ENCODE peak calls at places on chromosomes 16 and 17, in four cellular contexts. Q, G, I and Y are unnamed samples.

GRCh38 chr17:28397275-28397674 is 8.7 kb downstream of the SLC46A1 start:
- DNase-seq in Q (no peak), G (no peak), I (no peak), Y (no peak)

GRCh38 chr17:10121971-10122707 is 76.3 kb downstream of the GAS7 start:
- DNase-seq in Q (no peak), G (peak), I (no peak), Y (no peak)

GRCh38 chr16:82481455-82481854 is 145.3 kb upstream of the CDH13 start:
- DNase-seq in Q (no peak), G (no peak), I (no peak), Y (no peak)

GRCh38 chr17:9218068-9218635 is 196.8 kb downstream of the NTN1 start:
- DNase-seq in Q (no peak), G (no peak), I (no peak), Y (no peak)

GRCh38 chr17:57480438-57481196 is 224.3 kb downstream of the MSI2 start:
- DNase-seq in Q (no peak), G (no peak), I (peak), Y (no peak)

GRCh38 chr17:73165616-73166404 is 1.0 kb downstream of the SSTR2 start:
- DNase-seq in Q (no peak), G (no peak), I (no peak), Y (peak)

GRCh38 chr17:4147751-4148310 is 4.8 kb downstream of the CYB5D2 start:
- DNase-seq in Q (no peak), G (no peak), I (no peak), Y (no peak)

GRCh38 chr16:4381072-4381934 is 9.7 kb downstream of the VASN start:
- DNase-seq in Q (peak), G (no peak), I (no peak), Y (no peak)

GRCh38 chr17:65984299-65984698 is 207.6 kb downstream of the CEP112 start:
- DNase-seq in Q (no peak), G (no peak), I (no peak), Y (no peak)

GRCh38 chr16:27112093-27112811 is 45.5 kb downstream of the C16orf82 start:
- DNase-seq in Q (no peak), G (no peak), I (no peak), Y (no peak)

GRCh38 chr17:70674061-70674460 is 504.7 kb downstream of the KCNJ2 start:
- DNase-seq in Q (no peak), G (no peak), I (no peak), Y (no peak)

GRCh38 chr17:28405632-28406477 is at the start of gene SLC46A1:
- DNase-seq in Q (peak), G (no peak), I (peak), Y (peak)

GRCh38 chr17:50144845-50145531 is 5.5 kb downstream of the PPP1R9B start:
- DNase-seq in Q (no peak), G (no peak), I (no peak), Y (no peak)
- TF ChIP-seq MAX in Q (no peak), G (no peak), I (no peak), Y (no peak)

DNA sequence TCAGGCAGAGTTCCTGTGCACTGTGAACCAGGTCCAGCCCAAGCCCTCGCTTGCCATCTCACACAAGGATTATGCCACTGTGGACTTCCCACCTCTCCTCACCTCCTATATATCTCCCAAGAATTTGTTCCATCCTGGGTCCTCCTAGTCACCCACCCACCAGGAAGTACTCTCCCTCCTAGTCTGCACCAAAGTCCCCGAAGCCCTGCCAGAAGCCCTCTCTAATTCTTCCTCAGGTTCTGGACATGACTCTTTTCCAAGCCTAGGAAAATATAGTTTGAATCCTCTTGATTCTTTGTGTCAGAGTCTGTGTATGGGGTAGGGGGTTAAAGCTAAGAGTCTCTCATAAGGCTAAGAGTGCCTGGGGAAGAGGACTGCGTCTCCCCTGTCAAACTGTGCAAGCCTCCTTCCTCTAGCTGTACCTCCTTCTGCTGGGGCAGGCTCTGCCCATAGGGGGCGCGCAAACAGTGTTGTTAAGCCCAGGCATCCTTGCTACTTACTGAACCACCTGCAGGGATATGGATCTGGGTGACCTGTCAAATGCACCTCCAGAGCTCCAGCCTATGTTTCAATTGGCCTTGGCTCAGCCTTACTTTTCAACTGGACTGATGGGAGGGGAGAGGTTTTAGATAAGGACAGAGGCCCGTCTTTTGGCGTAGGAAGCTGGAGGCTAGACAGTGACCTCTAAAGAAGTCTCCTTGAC is 16.6 kb upstream of the DLX4 start:
- DNase-seq in Q (peak), G (no peak), I (peak), Y (peak)
- TF ChIP-seq TCF7 in Q (no peak), G (no peak), I (no peak), Y (no peak)

GRCh38 chr16:2296662-2297505 is 29.0 kb upstream of the RNPS1 start:
- DNase-seq in Q (peak), G (no peak), I (peak), Y (peak)
- TF ChIP-seq MAX in Q (no peak), G (no peak), I (no peak), Y (peak)

GRCh38 chr16:79146-80054 is 1.4 kb downstream of the MPG start:
- DNase-seq in Q (no peak), G (no peak), I (no peak), Y (no peak)
- TF ChIP-seq TCF7 in Q (no peak), G (no peak), I (no peak), Y (no peak)

DNA sequence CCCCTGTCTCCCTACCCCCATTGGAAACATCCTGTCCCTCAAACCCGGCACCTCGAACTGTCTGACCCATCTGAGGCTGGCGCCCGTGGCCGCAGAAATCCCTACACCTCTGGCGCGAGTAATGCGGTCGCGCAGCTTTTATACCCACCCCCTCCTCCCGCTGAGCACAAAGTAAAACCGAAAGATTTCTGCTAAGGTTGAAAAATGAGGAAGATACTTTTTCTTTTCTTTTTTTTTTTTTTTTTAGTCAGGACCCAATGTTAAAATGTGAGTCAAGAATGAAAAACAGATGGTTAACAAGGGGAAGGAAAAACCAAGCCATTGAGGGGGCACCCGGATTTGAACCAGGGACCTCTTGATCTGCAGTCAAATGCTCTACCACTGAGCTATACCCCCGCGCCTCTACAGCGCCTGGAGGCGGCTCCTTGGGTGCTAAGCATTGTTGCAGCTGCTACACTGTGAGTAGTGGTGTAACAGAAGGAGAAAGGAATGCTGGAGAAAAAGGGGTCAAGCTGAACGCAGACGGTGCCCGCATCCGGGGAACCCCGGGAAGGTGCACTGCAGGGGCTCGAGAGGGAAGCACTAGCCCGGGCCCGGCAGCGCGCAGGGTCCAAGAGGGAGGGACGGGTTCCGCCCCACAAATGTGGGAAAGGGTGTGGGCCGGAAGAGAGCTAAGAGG is 751 bp upstream of the LASP1 start:
- DNase-seq in Q (peak), G (peak), I (peak), Y (peak)
- TF ChIP-seq MAX in Q (peak), G (no peak), I (peak), Y (no peak)

GRCh38 chr16:49755291-49755611 is 100.7 kb downstream of the ZNF423 start:
- DNase-seq in Q (peak), G (no peak), I (no peak), Y (no peak)
- TF ChIP-seq TCF7 in Q (no peak), G (no peak), I (no peak), Y (no peak)

DNA sequence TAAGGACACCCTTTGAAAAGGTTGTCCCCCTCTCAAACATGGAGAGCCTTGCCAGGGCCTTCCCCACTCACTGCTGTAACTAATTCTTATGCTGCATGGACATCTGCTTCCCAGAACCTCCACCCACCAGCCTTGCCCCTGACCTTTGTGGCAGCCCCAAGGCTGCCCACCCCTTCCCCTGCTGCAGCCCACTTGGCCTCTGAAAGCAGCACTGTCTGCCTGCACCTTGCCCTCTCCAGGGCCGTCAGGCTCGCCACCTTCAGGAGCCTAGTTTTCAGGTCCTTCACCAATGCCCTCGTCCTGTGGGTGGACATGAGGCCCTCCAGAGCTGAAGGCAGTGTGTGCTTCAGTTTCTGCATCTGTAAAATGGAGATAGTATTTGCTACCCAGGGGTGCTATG is 2.7 kb upstream of the CORO1A start:
- DNase-seq in Q (no peak), G (no peak), I (no peak), Y (no peak)
- TF ChIP-seq MAX in Q (no peak), G (no peak), I (peak), Y (no peak)

GRCh38 chr16:89367538-89368059 is 122.8 kb downstream of the ANKRD11 start:
- DNase-seq in Q (no peak), G (no peak), I (no peak), Y (no peak)

GRCh38 chr16:89368604-89369249 is 121.6 kb downstream of the ANKRD11 start:
- DNase-seq in Q (no peak), G (no peak), I (no peak), Y (no peak)

GRCh38 chr16:89370601-89371000 is 119.8 kb downstream of the ANKRD11 start:
- DNase-seq in Q (no peak), G (no peak), I (no peak), Y (no peak)

GRCh38 chr16:89370081-89370511 is 120.3 kb downstream of the ANKRD11 start:
- DNase-seq in Q (no peak), G (no peak), I (no peak), Y (no peak)

GRCh38 chr16:89369266-89369895 is 121.0 kb downstream of the ANKRD11 start:
- DNase-seq in Q (no peak), G (no peak), I (no peak), Y (no peak)
- TF ChIP-seq TCF7 in Q (no peak), G (no peak), I (no peak), Y (no peak)

GRCh38 chr17:78341559-78342437 is 18.1 kb downstream of the SOCS3 start:
- DNase-seq in Q (peak), G (no peak), I (no peak), Y (peak)

GRCh38 chr17:78340183-78340955 is 19.5 kb downstream of the SOCS3 start:
- DNase-seq in Q (no peak), G (no peak), I (no peak), Y (no peak)

GRCh38 chr17:78338860-78339259 is 21.0 kb downstream of the SOCS3 start:
- DNase-seq in Q (no peak), G (no peak), I (no peak), Y (no peak)

GRCh38 chr17:78335176-78335575 is 24.7 kb downstream of the SOCS3 start:
- DNase-seq in Q (no peak), G (no peak), I (no peak), Y (no peak)

DNA sequence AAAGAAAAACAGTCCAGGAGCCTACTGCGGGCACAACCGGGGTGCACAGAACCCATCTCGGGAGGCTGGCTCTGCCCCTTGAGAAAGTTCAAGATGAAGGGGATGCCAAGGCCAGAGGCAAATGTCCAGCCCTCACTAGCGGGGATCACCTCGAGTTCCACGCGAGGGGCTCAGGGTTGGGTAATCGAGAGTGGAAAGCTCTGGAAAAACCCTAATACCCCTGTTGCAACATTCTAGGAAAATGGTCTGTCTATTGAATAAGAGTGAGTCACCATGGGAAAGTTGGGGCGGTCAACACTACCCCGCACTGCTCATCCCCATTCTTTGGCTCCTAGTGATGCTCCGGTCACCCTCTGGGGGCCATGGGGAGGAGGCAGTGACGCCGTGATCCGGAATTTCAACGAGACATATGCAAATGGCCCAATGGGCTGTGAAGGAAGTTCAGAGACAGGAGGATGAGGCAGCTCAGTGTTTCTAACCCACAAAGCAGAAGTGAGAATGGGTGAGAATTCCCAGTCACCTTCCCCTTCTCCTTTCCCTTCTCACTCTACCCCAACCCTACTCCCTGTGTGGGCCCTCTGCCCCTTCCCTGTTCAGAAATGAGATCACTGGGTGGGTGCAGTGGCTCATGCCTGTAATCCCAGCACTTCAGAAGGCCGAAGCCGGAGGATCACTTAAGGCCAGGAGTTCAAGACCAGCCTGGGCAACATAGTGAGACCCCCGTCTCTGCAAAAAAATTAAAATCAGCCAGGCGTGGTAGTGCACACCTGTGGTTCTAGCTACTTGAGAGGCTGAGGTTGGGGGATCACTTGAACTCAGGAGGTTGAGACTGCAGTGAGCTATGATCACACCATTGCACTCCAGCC is 22.4 kb downstream of the SOCS3 start:
- DNase-seq in Q (no peak), G (peak), I (no peak), Y (no peak)
- TF ChIP-seq MAX in Q (no peak), G (no peak), I (no peak), Y (no peak)

GRCh38 chr17:81545160-81545949 is 6.8 kb downstream of the FAAP100 start:
- DNase-seq in Q (no peak), G (no peak), I (no peak), Y (no peak)
- TF ChIP-seq TCF7 in Q (no peak), G (no peak), I (no peak), Y (no peak)